ENCODE peak calls at places on chromosomes 16 and 17, in seven cellular contexts. One of them, this sample, is unnamed.

GRCh38 chr17:34895388-34895787 is 65.9 kb downstream of the CCT6B start:
- DNase-seq in HCT116: no peak
- DNase-seq in NCI-H1092 treated with DMSO at 0.1 percent for 48 hours: no peak
- DNase-seq in ELR: no peak
- DNase-seq in AG08396: no peak
- DNase-seq in AG20443: no peak
- DNase-seq in ovary: no peak
- DNase-seq in this sample: no peak

GRCh38 chr16:30120340-30121105 is 2.5 kb downstream of the MAPK3 start:
- DNase-seq in HCT116: no peak
- DNase-seq in NCI-H1092 treated with DMSO at 0.1 percent for 48 hours: no peak
- DNase-seq in ELR: no peak
- DNase-seq in AG08396: no peak
- DNase-seq in AG20443: no peak
- DNase-seq in ovary: no peak
- DNase-seq in this sample: no peak

GRCh38 chr17:14038206-14038605 is 31.1 kb upstream of the COX10 start:
- DNase-seq in HCT116: no peak
- DNase-seq in NCI-H1092 treated with DMSO at 0.1 percent for 48 hours: no peak
- DNase-seq in ELR: peak; percentile 19
- DNase-seq in AG08396: peak; percentile 63
- DNase-seq in AG20443: peak; percentile 74
- DNase-seq in ovary: no peak
- DNase-seq in this sample: peak; percentile 23

GRCh38 chr17:37761065-37761464 is 16.2 kb upstream of the HNF1B start:
- DNase-seq in HCT116: no peak
- DNase-seq in NCI-H1092 treated with DMSO at 0.1 percent for 48 hours: no peak
- DNase-seq in ELR: no peak
- DNase-seq in AG08396: no peak
- DNase-seq in AG20443: no peak
- DNase-seq in ovary: no peak
- DNase-seq in this sample: no peak

GRCh38 chr17:41457656-41458055 is 9.5 kb downstream of the KRT32 start:
- DNase-seq in HCT116: no peak
- DNase-seq in NCI-H1092 treated with DMSO at 0.1 percent for 48 hours: no peak
- DNase-seq in ELR: no peak
- DNase-seq in AG08396: no peak
- DNase-seq in AG20443: no peak
- DNase-seq in ovary: no peak
- DNase-seq in this sample: no peak

GRCh38 chr16:74372953-74373846 is 2.9 kb upstream of the NPIPB15 start:
- DNase-seq in HCT116: no peak
- DNase-seq in NCI-H1092 treated with DMSO at 0.1 percent for 48 hours: no peak
- DNase-seq in ELR: no peak
- DNase-seq in AG08396: peak; percentile 7
- DNase-seq in AG20443: peak; percentile 5
- DNase-seq in ovary: no peak
- DNase-seq in this sample: no peak

GRCh38 chr16:80085606-80086005 is 455.2 kb upstream of the DYNLRB2 start:
- DNase-seq in HCT116: no peak
- DNase-seq in NCI-H1092 treated with DMSO at 0.1 percent for 48 hours: no peak
- DNase-seq in ELR: peak; percentile 11
- DNase-seq in AG08396: no peak
- DNase-seq in AG20443: no peak
- DNase-seq in ovary: no peak
- DNase-seq in this sample: no peak

GRCh38 chr16:16882766-16883165 is 503.8 kb downstream of the NPIPA7 start:
- DNase-seq in HCT116: no peak
- DNase-seq in NCI-H1092 treated with DMSO at 0.1 percent for 48 hours: no peak
- DNase-seq in ELR: no peak
- DNase-seq in AG08396: no peak
- DNase-seq in AG20443: no peak
- DNase-seq in ovary: no peak
- DNase-seq in this sample: no peak

GRCh38 chr17:3974138-3974687 is 10.0 kb upstream of the ATP2A3 start:
- DNase-seq in HCT116: no peak
- DNase-seq in NCI-H1092 treated with DMSO at 0.1 percent for 48 hours: no peak
- DNase-seq in ELR: no peak
- DNase-seq in AG08396: no peak
- DNase-seq in AG20443: no peak
- DNase-seq in ovary: no peak
- DNase-seq in this sample: no peak

GRCh38 chr16:15650698-15651161 is 685 bp downstream of the NDE1 start:
- DNase-seq in HCT116: no peak
- DNase-seq in NCI-H1092 treated with DMSO at 0.1 percent for 48 hours: no peak
- DNase-seq in ELR: peak; percentile 23
- DNase-seq in AG08396: peak; percentile 14
- DNase-seq in AG20443: peak; percentile 44
- DNase-seq in ovary: peak; percentile 57
- DNase-seq in this sample: peak; percentile 38

GRCh38 chr17:79669861-79670260 is 59.0 kb upstream of the RBFOX3 start:
- DNase-seq in HCT116: no peak
- DNase-seq in NCI-H1092 treated with DMSO at 0.1 percent for 48 hours: no peak
- DNase-seq in ELR: no peak
- DNase-seq in AG08396: no peak
- DNase-seq in AG20443: no peak
- DNase-seq in ovary: no peak
- DNase-seq in this sample: no peak

GRCh38 chr17:80364091-80364691 is 50.8 kb upstream of the ENDOV start:
- DNase-seq in HCT116: peak; percentile 8
- DNase-seq in NCI-H1092 treated with DMSO at 0.1 percent for 48 hours: peak; percentile 2
- DNase-seq in ELR: peak; percentile 44
- DNase-seq in AG08396: no peak
- DNase-seq in AG20443: peak; percentile 27
- DNase-seq in ovary: no peak
- DNase-seq in this sample: no peak

GRCh38 chr17:69265873-69266272 is 37.2 kb upstream of the ABCA10 start:
- DNase-seq in HCT116: no peak
- DNase-seq in NCI-H1092 treated with DMSO at 0.1 percent for 48 hours: no peak
- DNase-seq in ELR: no peak
- DNase-seq in AG08396: no peak
- DNase-seq in AG20443: no peak
- DNase-seq in ovary: no peak
- DNase-seq in this sample: no peak

GRCh38 chr17:74758846-74759163 is 10.4 kb downstream of the NHERF1 start:
- DNase-seq in HCT116: no peak
- DNase-seq in NCI-H1092 treated with DMSO at 0.1 percent for 48 hours: peak; percentile 12
- DNase-seq in ELR: no peak
- DNase-seq in AG08396: peak; percentile 68
- DNase-seq in AG20443: peak; percentile 64
- DNase-seq in ovary: no peak
- DNase-seq in this sample: peak; percentile 85

GRCh38 chr17:12789075-12789975 is at the start of gene ARHGAP44:
- DNase-seq in HCT116: peak; percentile 46
- DNase-seq in NCI-H1092 treated with DMSO at 0.1 percent for 48 hours: no peak
- DNase-seq in ELR: peak; percentile 52
- DNase-seq in AG08396: peak; percentile 89
- DNase-seq in AG20443: peak; percentile 94
- DNase-seq in ovary: peak; percentile 79
- DNase-seq in this sample: peak; percentile 63

GRCh38 chr16:67865318-67865717 is 7.5 kb upstream of the EDC4 start:
- DNase-seq in HCT116: no peak
- DNase-seq in NCI-H1092 treated with DMSO at 0.1 percent for 48 hours: peak; percentile 14
- DNase-seq in ELR: peak; percentile 72
- DNase-seq in AG08396: peak; percentile 62
- DNase-seq in AG20443: peak; percentile 61
- DNase-seq in ovary: no peak
- DNase-seq in this sample: peak; percentile 44

GRCh38 chr17:71709974-71710373 is 410.8 kb upstream of the SOX9 start:
- DNase-seq in HCT116: no peak
- DNase-seq in NCI-H1092 treated with DMSO at 0.1 percent for 48 hours: peak; percentile 51
- DNase-seq in ELR: peak; percentile 24
- DNase-seq in AG08396: peak; percentile 49
- DNase-seq in AG20443: peak; percentile 56
- DNase-seq in ovary: no peak
- DNase-seq in this sample: no peak

GRCh38 chr16:81868057-81868748 is 89.1 kb downstream of the PLCG2 start:
- DNase-seq in HCT116: no peak
- DNase-seq in NCI-H1092 treated with DMSO at 0.1 percent for 48 hours: no peak
- DNase-seq in ELR: no peak
- DNase-seq in AG08396: no peak
- DNase-seq in AG20443: no peak
- DNase-seq in ovary: no peak
- DNase-seq in this sample: no peak

GRCh38 chr17:8158267-8159031 is 4.3 kb downstream of the VAMP2 start:
- DNase-seq in HCT116: peak; percentile 82
- DNase-seq in NCI-H1092 treated with DMSO at 0.1 percent for 48 hours: peak; percentile 33
- DNase-seq in ELR: peak; percentile 90
- DNase-seq in AG08396: peak; percentile 89
- DNase-seq in AG20443: peak; percentile 81
- DNase-seq in ovary: peak; percentile 94
- DNase-seq in this sample: peak; percentile 88

GRCh38 chr17:49987681-49988441 is 7.2 kb downstream of the DLX3 start:
- DNase-seq in HCT116: no peak
- DNase-seq in NCI-H1092 treated with DMSO at 0.1 percent for 48 hours: peak; percentile 38
- DNase-seq in ELR: peak; percentile 48
- DNase-seq in AG08396: no peak
- DNase-seq in AG20443: peak; percentile 85
- DNase-seq in ovary: no peak
- DNase-seq in this sample: peak; percentile 98

GRCh38 chr16:88638323-88639230 is at the start of gene IL17C:
- DNase-seq in HCT116: no peak
- DNase-seq in NCI-H1092 treated with DMSO at 0.1 percent for 48 hours: peak; percentile 18
- DNase-seq in ELR: no peak
- DNase-seq in AG08396: no peak
- DNase-seq in AG20443: no peak
- DNase-seq in ovary: no peak
- DNase-seq in this sample: no peak

GRCh38 chr17:2050246-2050866 is 4.5 kb upstream of the HIC1 start:
- DNase-seq in HCT116: peak; percentile 51
- DNase-seq in NCI-H1092 treated with DMSO at 0.1 percent for 48 hours: peak; percentile 30
- DNase-seq in ELR: peak; percentile 72
- DNase-seq in AG08396: peak; percentile 88
- DNase-seq in AG20443: peak; percentile 76
- DNase-seq in ovary: peak; percentile 93
- DNase-seq in this sample: peak; percentile 49

GRCh38 chr17:16085066-16085699 is 85.6 kb downstream of the TTC19 start:
- DNase-seq in HCT116: no peak
- DNase-seq in NCI-H1092 treated with DMSO at 0.1 percent for 48 hours: no peak
- DNase-seq in ELR: peak; percentile 61
- DNase-seq in AG08396: peak; percentile 48
- DNase-seq in AG20443: peak; percentile 31
- DNase-seq in ovary: no peak
- DNase-seq in this sample: no peak

GRCh38 chr17:50817142-50817751 is 18.1 kb upstream of the WFIKKN2 start:
- DNase-seq in HCT116: peak; percentile 34
- DNase-seq in NCI-H1092 treated with DMSO at 0.1 percent for 48 hours: no peak
- DNase-seq in ELR: peak; percentile 61
- DNase-seq in AG08396: peak; percentile 67
- DNase-seq in AG20443: peak; percentile 77
- DNase-seq in ovary: peak; percentile 62
- DNase-seq in this sample: peak; percentile 34

GRCh38 chr16:3577302-3577752 is at the start of gene NLRC3:
- DNase-seq in HCT116: no peak
- DNase-seq in NCI-H1092 treated with DMSO at 0.1 percent for 48 hours: no peak
- DNase-seq in ELR: no peak
- DNase-seq in AG08396: no peak
- DNase-seq in AG20443: no peak
- DNase-seq in ovary: no peak
- DNase-seq in this sample: no peak